ENCODE peak calls at places on chromosomes 13 and 19, in four cellular contexts. One of them, this sample, is unnamed.

GRCh38 chr19:5480427-5480836 is 25.2 kb downstream of the ZNRF4 start:
- DNase-seq in IMR-90: no peak
- DNase-seq in neuronal stem cell: no peak
- DNase-seq in trophoblast cell: peak; percentile 80
- DNase-seq in this sample: peak; percentile 64

GRCh38 chr13:40665061-40665753 is 1.2 kb downstream of the FOXO1 start:
- DNase-seq in trophoblast cell: peak; percentile 62
- DNase-seq in neuronal stem cell: peak; percentile 41
- DNase-seq in IMR-90: no peak
- DNase-seq in this sample: no peak

GRCh38 chr13:94143624-94144350 is 335.7 kb downstream of the DCT start:
- DNase-seq in trophoblast cell: no peak
- DNase-seq in neuronal stem cell: no peak
- DNase-seq in IMR-90: no peak
- DNase-seq in this sample: peak; percentile 46

GRCh38 chr13:42405665-42406390 is 133.9 kb downstream of the AKAP11 start:
- DNase-seq in neuronal stem cell: no peak
- DNase-seq in IMR-90: peak; percentile 8
- DNase-seq in trophoblast cell: peak; percentile 16
- DNase-seq in this sample: no peak

GRCh38 chr13:106597190-106597589 is 29.3 kb upstream of the ARGLU1 start:
- DNase-seq in neuronal stem cell: no peak
- DNase-seq in trophoblast cell: peak; percentile 46
- DNase-seq in IMR-90: no peak
- DNase-seq in this sample: no peak

GRCh38 chr13:20475927-20476691 is 49.5 kb downstream of the CRYL1 start:
- DNase-seq in neuronal stem cell: no peak
- DNase-seq in trophoblast cell: no peak
- DNase-seq in IMR-90: no peak
- DNase-seq in this sample: no peak

GRCh38 chr19:46381746-46382345 is 31.5 kb downstream of the CCDC8 start:
- DNase-seq in neuronal stem cell: no peak
- DNase-seq in trophoblast cell: no peak
- DNase-seq in IMR-90: no peak
- DNase-seq in this sample: peak; percentile 8

GRCh38 chr19:12603714-12604113 is 6.9 kb downstream of the ZNF490 start:
- DNase-seq in neuronal stem cell: no peak
- DNase-seq in IMR-90: peak; percentile 67
- DNase-seq in trophoblast cell: no peak
- DNase-seq in this sample: no peak

GRCh38 chr19:38273499-38273898 is 9.1 kb downstream of the SPINT2 start:
- DNase-seq in neuronal stem cell: no peak
- DNase-seq in trophoblast cell: no peak
- DNase-seq in IMR-90: no peak
- DNase-seq in this sample: no peak

GRCh38 chr19:7817801-7818200 is 12.2 kb upstream of the EVI5L start:
- DNase-seq in IMR-90: no peak
- DNase-seq in trophoblast cell: no peak
- DNase-seq in neuronal stem cell: no peak
- DNase-seq in this sample: no peak

GRCh38 chr13:42551611-42552010 is 22.3 kb upstream of the TNFSF11 start:
- DNase-seq in IMR-90: no peak
- DNase-seq in trophoblast cell: no peak
- DNase-seq in neuronal stem cell: no peak
- DNase-seq in this sample: no peak

GRCh38 chr13:98575009-98575866 is 1.7 kb downstream of the STK24 start:
- DNase-seq in neuronal stem cell: no peak
- DNase-seq in IMR-90: no peak
- DNase-seq in trophoblast cell: no peak
- DNase-seq in this sample: no peak

GRCh38 chr19:35451278-35452096 is 3.4 kb downstream of the FFAR2 start:
- DNase-seq in trophoblast cell: no peak
- DNase-seq in IMR-90: no peak
- DNase-seq in neuronal stem cell: no peak
- DNase-seq in this sample: no peak

GRCh38 chr19:50639121-50640112 is at the start of gene SYT3:
- DNase-seq in IMR-90: peak; percentile 27
- DNase-seq in trophoblast cell: peak; percentile 10
- DNase-seq in neuronal stem cell: peak; percentile 66
- DNase-seq in this sample: peak; percentile 78

GRCh38 chr13:99806671-99807070 is 164.9 kb downstream of the ZIC5 start:
- DNase-seq in IMR-90: no peak
- DNase-seq in trophoblast cell: no peak
- DNase-seq in neuronal stem cell: no peak
- DNase-seq in this sample: no peak
- H3K14ac ChIP-seq in IMR-90: no peak overlapping the region
- H3K14ac ChIP-seq in trophoblast cell: no peak overlapping the region
- H3K14ac ChIP-seq in neuronal stem cell: no peak overlapping the region
- H3K14ac ChIP-seq in this sample: no peak overlapping the region

GRCh38 chr13:62799038-62799535 is 1383.4 kb upstream of the PCDH20 start:
- DNase-seq in IMR-90: no peak
- DNase-seq in trophoblast cell: no peak
- DNase-seq in neuronal stem cell: no peak
- DNase-seq in this sample: no peak

DNA sequence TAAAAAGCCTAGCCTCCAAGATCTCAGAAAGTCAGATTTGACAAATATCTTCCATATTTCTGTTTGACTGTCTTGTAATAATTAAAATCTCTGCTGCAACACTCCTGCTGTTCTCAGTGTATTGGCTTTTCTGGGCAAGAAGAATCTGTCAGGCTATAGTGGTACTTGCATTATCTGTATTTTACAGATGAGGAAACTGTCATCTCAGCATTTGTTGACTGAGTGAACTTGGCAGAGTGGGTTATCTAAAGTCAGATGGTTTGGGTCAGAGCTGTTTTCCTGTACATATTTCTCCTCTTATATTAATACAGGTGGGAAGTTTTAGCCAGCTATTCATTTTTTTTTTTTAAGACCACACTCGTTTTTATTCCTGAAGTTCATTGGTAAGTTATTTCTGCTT is 1378.2 kb upstream of the PCDH20 start:
- DNase-seq in trophoblast cell: no peak
- DNase-seq in neuronal stem cell: no peak
- DNase-seq in IMR-90: no peak
- DNase-seq in this sample: no peak
- H2AK5ac ChIP-seq in trophoblast cell: no peak overlapping the region
- H2AK5ac ChIP-seq in neuronal stem cell: no peak overlapping the region
- H2AK5ac ChIP-seq in IMR-90: no peak overlapping the region
- H2AK5ac ChIP-seq in this sample: no peak overlapping the region

DNA sequence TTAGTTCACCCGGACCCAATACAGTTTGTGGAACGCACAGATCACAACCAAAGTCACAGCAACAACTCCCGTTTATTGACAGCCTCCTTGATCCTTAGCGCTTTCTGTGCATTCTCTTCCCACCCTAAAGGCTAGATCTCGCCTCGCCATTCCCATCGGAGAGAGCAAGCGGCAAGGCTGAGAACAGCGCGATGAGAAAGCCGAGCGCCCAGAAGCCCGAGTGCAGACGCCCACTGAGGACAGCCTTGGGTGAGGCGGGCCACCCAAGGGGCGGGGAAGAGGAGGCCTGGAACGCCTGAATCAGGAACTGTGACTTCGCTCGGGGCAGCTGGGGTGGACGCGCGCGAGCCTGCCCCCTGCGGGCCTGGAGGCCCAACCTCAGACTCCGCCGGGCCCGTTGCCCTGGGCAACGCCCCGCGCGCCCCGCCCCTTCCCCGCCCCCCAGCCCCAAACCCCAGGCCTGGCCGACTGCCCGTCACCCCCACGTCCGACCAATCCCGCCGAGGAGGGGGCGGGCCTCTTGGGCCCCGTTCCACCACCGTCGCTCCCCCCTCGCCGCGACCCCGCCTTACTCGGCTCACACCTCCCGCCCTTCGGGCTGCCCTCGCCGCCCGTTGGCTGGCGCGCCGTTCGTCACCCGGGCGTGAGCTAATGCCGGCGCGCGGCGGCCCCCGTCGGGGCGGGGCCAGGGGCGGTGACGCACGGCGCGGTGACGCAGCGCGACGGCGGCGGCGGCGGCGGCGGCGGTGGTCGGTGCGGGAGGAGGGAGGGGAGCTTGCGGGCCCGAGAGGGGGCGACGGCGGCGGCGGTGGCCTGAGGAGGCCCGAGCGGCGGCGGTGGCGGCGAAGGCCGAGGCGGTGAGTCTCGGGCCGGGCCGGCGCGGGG is at the start of gene SAMD4B:
- DNase-seq in trophoblast cell: peak; percentile 99
- DNase-seq in neuronal stem cell: peak; percentile 99
- DNase-seq in IMR-90: peak; percentile 97
- DNase-seq in this sample: peak; percentile 99
- H3K14ac ChIP-seq in trophoblast cell: peak within 1 kb of the TSS; percentile 88
- H3K14ac ChIP-seq in neuronal stem cell: peak within 1 kb of the TSS; percentile 82
- H3K14ac ChIP-seq in IMR-90: peak within 1 kb of the TSS; percentile 98
- H3K14ac ChIP-seq in this sample: peak within 1 kb of the TSS; percentile 74

GRCh38 chr13:97279913-97280312 is 57.8 kb downstream of the MBNL2 start:
- DNase-seq in neuronal stem cell: no peak
- DNase-seq in trophoblast cell: no peak
- DNase-seq in IMR-90: peak; percentile 74
- DNase-seq in this sample: no peak

GRCh38 chr13:97279079-97279411 is 56.9 kb downstream of the MBNL2 start:
- DNase-seq in IMR-90: no peak
- DNase-seq in neuronal stem cell: no peak
- DNase-seq in trophoblast cell: no peak
- DNase-seq in this sample: no peak

GRCh38 chr13:97276862-97277269 is 54.7 kb downstream of the MBNL2 start:
- DNase-seq in neuronal stem cell: no peak
- DNase-seq in trophoblast cell: no peak
- DNase-seq in IMR-90: no peak
- DNase-seq in this sample: no peak

GRCh38 chr13:97280478-97280877 is 58.3 kb downstream of the MBNL2 start:
- DNase-seq in neuronal stem cell: no peak
- DNase-seq in trophoblast cell: no peak
- DNase-seq in IMR-90: no peak
- DNase-seq in this sample: no peak

GRCh38 chr13:97278395-97279078 is 56.4 kb downstream of the MBNL2 start:
- DNase-seq in neuronal stem cell: no peak
- DNase-seq in IMR-90: no peak
- DNase-seq in trophoblast cell: peak; percentile 74
- DNase-seq in this sample: no peak
- H2AK5ac ChIP-seq in neuronal stem cell: no peak overlapping the region
- H2AK5ac ChIP-seq in IMR-90: no peak overlapping the region
- H2AK5ac ChIP-seq in trophoblast cell: no peak overlapping the region
- H2AK5ac ChIP-seq in this sample: no peak overlapping the region

DNA sequence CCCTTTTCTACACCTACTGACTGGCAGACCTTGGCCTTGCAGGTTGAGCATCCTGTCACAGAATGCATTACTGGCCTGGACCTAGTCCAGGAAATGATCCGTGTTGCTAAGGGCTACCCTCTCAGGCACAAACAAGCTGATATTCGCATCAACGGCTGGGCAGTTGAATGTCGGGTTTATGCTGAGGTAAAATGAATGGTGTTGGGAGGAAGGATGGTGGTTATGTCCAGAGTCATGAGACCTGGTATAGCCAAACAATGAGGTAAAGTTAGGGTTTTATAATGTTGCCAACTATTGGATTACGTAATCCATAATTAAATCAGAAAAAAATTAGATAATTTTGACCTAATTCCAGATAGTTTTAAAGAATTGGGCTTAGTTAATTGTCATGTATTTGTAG is 212.5 kb downstream of the PCCA start:
- DNase-seq in trophoblast cell: no peak
- DNase-seq in IMR-90: no peak
- DNase-seq in neuronal stem cell: no peak
- DNase-seq in this sample: no peak
- H3K14ac ChIP-seq in trophoblast cell: no peak overlapping the region
- H3K14ac ChIP-seq in IMR-90: no peak overlapping the region
- H3K14ac ChIP-seq in neuronal stem cell: no peak overlapping the region
- H3K14ac ChIP-seq in this sample: no peak overlapping the region

This sample was measured in H9.